ENCODE peak calls at places on chromosome 6, in seven cellular contexts. O, V, P, Y, H, X and G are unnamed samples.

GRCh38 chr6:133756046-133756445 is 132.9 kb upstream of the TCF21 start:
- DNase-seq in O (no peak), V (no peak), P (no peak), Y (no peak), H (no peak), X (no peak), G (no peak)

GRCh38 chr6:121175827-121176226 is 158.5 kb downstream of the TBC1D32 start:
- DNase-seq in O (no peak), V (no peak), P (no peak), Y (no peak), H (no peak), X (no peak), G (no peak)

GRCh38 chr6:87118054-87118453 is 23.1 kb upstream of the CGA start:
- DNase-seq in O (no peak), V (no peak), P (no peak), Y (no peak), H (no peak), X (no peak), G (no peak)

GRCh38 chr6:109644131-109644530 is 46.9 kb downstream of the AK9 start:
- DNase-seq in O (no peak), V (no peak), P (no peak), Y (peak; percentile 22), H (no peak), X (no peak), G (no peak)

GRCh38 chr6:137363805-137364138 is 130.4 kb downstream of the OLIG3 start:
- DNase-seq in O (no peak), V (no peak), P (no peak), Y (peak; percentile 64), H (peak; percentile 74), X (no peak), G (no peak)

GRCh38 chr6:95519228-95520037 is 57.9 kb upstream of the MANEA start:
- DNase-seq in O (no peak), V (no peak), P (peak; percentile 59), Y (no peak), H (no peak), X (no peak), G (no peak)

GRCh38 chr6:156779206-156780116 is 2.3 kb downstream of the ARID1B start:
- DNase-seq in O (no peak), V (peak; percentile 78), P (peak; percentile 75), Y (no peak), H (peak; percentile 51), X (peak; percentile 82), G (peak; percentile 46)

GRCh38 chr6:131451330-131452195 is 121.5 kb upstream of the ARG1 start:
- DNase-seq in O (no peak), V (no peak), P (peak; percentile 55), Y (no peak), H (no peak), X (no peak), G (no peak)

GRCh38 chr6:136535017-136535416 is 15.2 kb downstream of the MAP7 start:
- DNase-seq in O (no peak), V (no peak), P (peak; percentile 71), Y (no peak), H (no peak), X (no peak), G (no peak)

GRCh38 chr6:32393660-32394420 is 13.1 kb downstream of the BTNL2 start:
- DNase-seq in O (no peak), V (no peak), P (no peak), Y (no peak), H (no peak), X (no peak), G (no peak)

GRCh38 chr6:41046084-41046483 is 3.8 kb downstream of the TSPO2 start:
- DNase-seq in O (no peak), V (no peak), P (no peak), Y (no peak), H (no peak), X (no peak), G (no peak)

GRCh38 chr6:105601541-105602174 is 198.8 kb upstream of the PREP start:
- DNase-seq in O (peak; percentile 97), V (peak; percentile 81), P (no peak), Y (peak; percentile 75), H (no peak), X (peak; percentile 90), G (no peak)

GRCh38 chr6:157314705-157315321 is 8.5 kb downstream of the TMEM242 start:
- DNase-seq in O (peak; percentile 64), V (no peak), P (no peak), Y (peak; percentile 69), H (peak; percentile 62), X (no peak), G (peak; percentile 31)

DNA sequence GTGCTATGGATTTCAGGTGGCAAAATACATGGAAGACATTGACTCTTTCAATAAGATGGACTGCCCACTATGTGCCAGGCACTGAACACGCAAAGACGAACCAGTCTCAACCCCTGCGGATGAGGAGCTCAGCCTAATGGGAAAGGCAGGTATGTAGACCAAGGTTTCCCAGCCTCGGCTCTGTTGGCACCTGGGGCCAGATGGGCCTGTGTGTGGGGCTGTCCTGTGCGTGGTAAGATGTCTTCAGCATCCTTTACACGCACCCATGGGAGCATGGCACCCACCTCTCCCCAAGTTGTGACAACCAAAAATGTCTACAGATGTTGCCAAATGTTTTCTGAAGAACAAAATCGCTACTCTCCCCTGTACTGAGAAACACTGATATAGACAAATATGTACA is 82.6 kb upstream of the FOXQ1 start:
- DNase-seq in O (no peak), V (no peak), P (no peak), Y (no peak), H (no peak), X (no peak), G (no peak)
- H3K27me3 ChIP-seq in O (peaks cover 13% of the 10 kb centered on the region), V (no peaks in the 10 kb centered on the region), P (no peaks in the 10 kb centered on the region), Y (no peaks in the 10 kb centered on the region), H (no peaks in the 10 kb centered on the region), X (no peaks in the 10 kb centered on the region), G (peaks cover 10% of the 10 kb centered on the region)

GRCh38 chr6:27472617-27473400 is at the start of gene ZNF184:
- DNase-seq in O (peak; percentile 93), V (peak; percentile 97), P (peak; percentile 99), Y (peak; percentile 97), H (peak; percentile 90), X (peak; percentile 98), G (peak; percentile 96)

GRCh38 chr6:27471365-27472115 is 1.4 kb downstream of the ZNF184 start:
- DNase-seq in O (no peak), V (no peak), P (no peak), Y (no peak), H (no peak), X (no peak), G (no peak)

GRCh38 chr6:27472182-27472616 is 706 bp downstream of the ZNF184 start:
- DNase-seq in O (peak; percentile 41), V (peak; percentile 66), P (no peak), Y (peak; percentile 68), H (peak; percentile 80), X (peak; percentile 73), G (peak; percentile 69)

GRCh38 chr6:27470023-27470422 is 2.9 kb downstream of the ZNF184 start:
- DNase-seq in O (no peak), V (no peak), P (no peak), Y (no peak), H (no peak), X (no peak), G (no peak)

DNA sequence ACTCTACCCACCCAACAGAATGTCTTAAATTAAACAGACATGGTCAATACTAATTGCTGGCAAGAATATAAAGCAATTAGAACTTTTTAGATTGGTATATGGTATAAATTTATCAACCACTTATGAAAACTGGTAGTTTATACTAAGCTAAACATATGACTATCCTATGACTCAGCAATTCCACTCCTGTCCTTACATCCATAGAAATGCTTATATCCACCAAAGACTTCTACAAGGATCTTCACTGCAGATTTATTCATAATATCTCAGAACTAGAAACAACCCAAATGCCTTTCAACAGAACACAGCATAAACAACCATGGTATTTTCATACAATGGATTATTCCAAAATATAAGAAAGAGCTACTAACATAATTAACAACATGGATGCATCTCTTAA is 4.6 kb downstream of the ZNF184 start:
- DNase-seq in O (peak; percentile 15), V (no peak), P (no peak), Y (no peak), H (no peak), X (no peak), G (no peak)
- H3K9me3 ChIP-seq in O (peaks cover 14% of the 10 kb centered on the region), V (no peaks in the 10 kb centered on the region), P (peaks cover 27% of the 10 kb centered on the region), Y (no peaks in the 10 kb centered on the region), H (peaks cover 5% of the 10 kb centered on the region), X (no peaks in the 10 kb centered on the region), G (no peaks in the 10 kb centered on the region)

GRCh38 chr6:52189974-52190373 is 3.8 kb downstream of the IL17A start:
- DNase-seq in O (no peak), V (no peak), P (no peak), Y (no peak), H (no peak), X (no peak), G (no peak)
- H3K27me3 ChIP-seq in O (no peaks in the 10 kb centered on the region), V (no peaks in the 10 kb centered on the region), P (no peaks in the 10 kb centered on the region), Y (no peaks in the 10 kb centered on the region), H (no peaks in the 10 kb centered on the region), X (no peaks in the 10 kb centered on the region), G (peaks cover 3% of the 10 kb centered on the region)

DNA sequence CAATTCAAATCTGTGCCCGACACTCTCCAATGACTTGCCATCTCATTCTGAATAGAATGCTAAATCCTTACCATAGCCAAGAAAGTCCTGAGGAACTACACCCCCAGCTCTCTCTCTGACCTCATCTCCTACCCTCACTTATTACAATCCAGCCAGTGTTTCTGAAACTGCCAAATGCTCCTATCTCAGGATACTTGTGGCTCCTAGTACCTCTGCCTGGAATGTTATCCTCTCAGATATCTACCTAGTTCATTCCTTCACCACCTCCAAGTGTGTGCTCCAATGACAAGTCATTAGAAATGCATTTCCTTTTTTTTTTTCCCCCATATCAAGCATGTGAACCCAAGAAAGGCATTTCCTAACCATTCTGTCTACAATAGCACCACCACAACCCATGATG is 24.4 kb downstream of the ZNF184 start:
- DNase-seq in O (no peak), V (no peak), P (no peak), Y (no peak), H (no peak), X (no peak), G (no peak)
- H3K9me3 ChIP-seq in O (peaks cover 27% of the 10 kb centered on the region), V (peaks cover 83% of the 10 kb centered on the region), P (peaks cover 80% of the 10 kb centered on the region), Y (peaks cover 1% of the 10 kb centered on the region), H (peaks cover 65% of the 10 kb centered on the region), X (peaks cover 4% of the 10 kb centered on the region), G (peaks cover 23% of the 10 kb centered on the region)

DNA sequence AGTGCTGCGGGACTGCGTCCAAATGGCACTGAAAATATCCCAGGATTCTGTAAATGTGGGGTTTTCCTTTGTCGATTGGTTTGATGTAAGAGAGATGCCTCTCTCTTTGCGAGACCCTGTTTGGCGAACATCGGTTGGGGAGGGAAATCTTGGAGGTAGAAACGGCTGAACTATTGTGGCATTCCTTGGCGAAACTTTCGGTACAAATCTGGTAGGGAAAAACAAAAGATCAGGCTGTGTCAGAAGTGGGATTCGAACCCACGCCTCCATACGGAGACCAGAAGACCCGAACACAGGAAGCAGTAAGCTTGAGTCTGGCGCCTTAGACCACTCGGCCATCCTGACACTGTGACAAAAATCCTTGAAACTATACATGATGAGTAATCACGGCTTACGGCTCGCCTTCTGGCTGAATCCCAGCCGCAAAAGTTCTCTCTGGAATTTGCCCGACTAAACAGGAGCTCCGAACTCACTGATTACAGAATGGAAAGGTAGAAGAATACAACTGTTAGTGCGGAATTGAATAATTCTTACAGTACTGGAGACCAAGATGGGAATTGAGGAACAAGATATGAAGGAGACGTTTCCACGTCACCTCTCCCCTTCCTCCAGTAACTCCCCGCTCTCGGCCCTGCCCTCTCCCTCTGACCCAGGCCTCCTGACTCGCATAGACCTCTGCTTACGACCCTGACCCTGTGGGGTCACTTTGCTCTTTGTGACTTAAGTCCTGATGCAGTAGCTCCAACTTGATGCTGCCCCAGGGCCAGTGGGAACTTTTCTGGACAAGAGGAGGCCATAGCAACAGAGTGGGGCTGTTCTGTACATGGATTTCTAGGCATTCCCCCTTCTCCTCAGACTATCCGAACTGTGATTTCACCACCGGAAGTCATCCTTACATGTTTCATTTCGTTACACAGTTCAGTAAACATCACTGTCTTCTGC is 132.8 kb upstream of the ZNF184 start:
- DNase-seq in O (no peak), V (no peak), P (peak; percentile 97), Y (no peak), H (no peak), X (no peak), G (no peak)
- H3K27me3 ChIP-seq in O (no peaks in the 10 kb centered on the region), V (peaks cover 8% of the 10 kb centered on the region), P (no peaks in the 10 kb centered on the region), Y (no peaks in the 10 kb centered on the region), H (peaks cover 26% of the 10 kb centered on the region), X (peaks cover 54% of the 10 kb centered on the region), G (no peaks in the 10 kb centered on the region)